ENCODE peak calls at places on chromosomes 5 and 9, in eight cellular contexts. N, T, Q, M, X, B, D and P are unnamed samples.

GRCh38 chr9:133825555-133826198 is 87.5 kb upstream of the SARDH start:
- DNase-seq in T (no peak), X (peak), Q (peak), B (no peak), M (peak), D (peak), N (no peak), P (no peak)

GRCh38 chr9:109908459-109909390 is 128.7 kb downstream of the PALM2AKAP2 start:
- DNase-seq in M (peak), B (no peak), N (no peak), X (peak), T (peak), D (no peak), Q (peak), P (no peak)

GRCh38 chr5:74232281-74232680 is 408.2 kb downstream of the ENC1 start:
- DNase-seq in T (no peak), N (no peak), M (peak), X (peak), D (peak), Q (peak), B (no peak), P (no peak)

GRCh38 chr9:132069046-132069898 is 10.4 kb downstream of the MED27 start:
- DNase-seq in X (peak), T (no peak), B (no peak), N (no peak), D (no peak), M (peak), Q (peak), P (no peak)

GRCh38 chr9:84670106-84670800 is 724 bp downstream of the NTRK2 start:
- DNase-seq in T (no peak), B (no peak), Q (no peak), D (no peak), M (no peak), N (peak), X (peak), P (peak)

GRCh38 chr9:136451221-136451877 is 11.7 kb upstream of the INPP5E start:
- DNase-seq in N (no peak), T (no peak), B (no peak), X (no peak), Q (no peak), D (no peak), M (no peak), P (no peak)

GRCh38 chr5:129807162-129807814 is 59.4 kb downstream of the MINAR2 start:
- DNase-seq in X (no peak), M (no peak), N (no peak), Q (no peak), B (no peak), D (no peak), T (no peak), P (no peak)

GRCh38 chr9:7171461-7171860 is 413.7 kb downstream of the KDM4C start:
- DNase-seq in M (no peak), D (no peak), X (no peak), B (no peak), T (no peak), N (no peak), Q (no peak), P (no peak)

DNA sequence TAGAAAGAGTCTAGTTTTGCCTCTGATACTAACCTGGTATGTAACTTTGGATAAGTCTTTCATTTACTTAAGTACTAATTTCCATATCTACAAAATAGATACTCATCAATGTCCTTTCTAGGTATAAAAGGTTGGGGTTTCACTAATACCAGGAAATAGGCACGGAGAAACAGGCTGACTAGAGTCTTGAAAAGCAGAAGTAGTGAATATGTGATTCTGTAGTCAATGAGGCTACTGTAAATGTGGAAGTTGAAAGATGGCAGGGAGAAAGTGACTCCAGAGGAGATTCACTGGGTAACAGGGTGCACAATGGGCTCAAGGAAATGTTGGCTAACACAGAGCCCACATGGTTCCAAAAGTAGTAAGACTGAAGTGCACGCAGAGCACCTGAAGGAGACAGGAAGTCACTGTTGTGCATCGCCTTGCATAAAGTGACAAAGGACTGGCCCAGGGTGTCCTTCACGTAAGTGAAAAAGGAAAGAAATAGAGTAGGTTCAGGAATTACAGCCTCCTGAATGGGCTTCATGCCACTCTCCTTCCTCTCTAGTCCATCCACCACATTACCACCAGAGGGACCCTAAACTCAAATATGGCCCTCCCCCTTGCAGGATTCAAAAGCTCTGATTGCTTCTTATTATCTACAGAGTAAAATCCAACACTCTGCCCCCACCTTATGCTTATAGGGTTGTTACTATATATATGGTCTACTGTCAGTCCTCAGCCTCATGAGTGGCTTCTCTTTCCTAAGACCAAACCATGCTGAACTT is 288.0 kb upstream of the SMARCA2 start:
- DNase-seq in Q (no peak), X (no peak), N (no peak), T (no peak), M (no peak), B (no peak), D (no peak), P (no peak)
- TF ChIP-seq CTCF in Q (no peak), X (no peak), N (no peak), T (peak), M (no peak), B (no peak), D (no peak), P (peak)

DNA sequence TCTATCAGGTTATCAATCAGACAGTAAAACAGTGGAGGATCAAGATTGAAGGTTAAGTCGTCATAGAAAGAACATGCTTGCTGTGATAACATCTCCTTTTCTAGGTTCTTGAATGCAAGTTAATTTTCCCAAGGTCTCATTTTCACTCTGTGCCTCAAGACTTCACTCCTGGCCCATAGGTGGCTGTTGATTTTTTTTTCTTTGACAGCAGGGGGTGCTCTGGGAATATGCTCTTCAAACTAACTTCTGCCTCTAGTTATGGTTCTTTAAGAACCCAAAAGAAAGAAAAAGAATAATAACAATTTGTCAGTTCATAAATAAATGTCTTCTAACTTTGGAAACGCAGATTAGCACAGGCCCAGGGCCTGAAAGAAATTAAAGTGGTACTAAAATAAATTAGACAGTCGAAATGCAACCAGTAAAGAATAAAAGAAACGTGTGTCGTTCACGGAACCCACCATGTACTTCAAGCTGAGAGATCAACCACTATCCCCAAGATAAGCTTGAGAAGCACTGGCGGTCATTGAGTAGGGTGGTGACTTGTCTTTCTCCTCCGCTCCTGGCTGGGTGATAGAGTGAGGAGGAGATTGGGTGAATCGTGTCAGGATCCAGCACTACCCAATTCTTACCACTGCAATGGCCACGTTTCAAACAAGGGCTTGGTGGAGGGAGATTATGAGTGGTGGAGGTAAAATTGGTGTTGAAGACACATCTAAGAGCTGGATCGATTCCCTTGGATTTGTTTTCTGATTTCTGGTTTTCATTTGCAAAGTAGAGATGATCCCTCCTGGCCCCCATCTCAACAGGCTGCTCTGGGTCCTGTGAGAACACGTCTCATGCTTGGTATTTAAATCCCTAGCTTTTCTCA is 93.4 kb upstream of the IRX4 start:
- DNase-seq in T (no peak), B (peak), Q (no peak), D (no peak), M (peak), N (no peak), X (no peak), P (no peak)
- TF ChIP-seq CTCF in T (no peak), B (peak), Q (no peak), D (no peak), M (no peak), N (peak), X (no peak), P (peak)

DNA sequence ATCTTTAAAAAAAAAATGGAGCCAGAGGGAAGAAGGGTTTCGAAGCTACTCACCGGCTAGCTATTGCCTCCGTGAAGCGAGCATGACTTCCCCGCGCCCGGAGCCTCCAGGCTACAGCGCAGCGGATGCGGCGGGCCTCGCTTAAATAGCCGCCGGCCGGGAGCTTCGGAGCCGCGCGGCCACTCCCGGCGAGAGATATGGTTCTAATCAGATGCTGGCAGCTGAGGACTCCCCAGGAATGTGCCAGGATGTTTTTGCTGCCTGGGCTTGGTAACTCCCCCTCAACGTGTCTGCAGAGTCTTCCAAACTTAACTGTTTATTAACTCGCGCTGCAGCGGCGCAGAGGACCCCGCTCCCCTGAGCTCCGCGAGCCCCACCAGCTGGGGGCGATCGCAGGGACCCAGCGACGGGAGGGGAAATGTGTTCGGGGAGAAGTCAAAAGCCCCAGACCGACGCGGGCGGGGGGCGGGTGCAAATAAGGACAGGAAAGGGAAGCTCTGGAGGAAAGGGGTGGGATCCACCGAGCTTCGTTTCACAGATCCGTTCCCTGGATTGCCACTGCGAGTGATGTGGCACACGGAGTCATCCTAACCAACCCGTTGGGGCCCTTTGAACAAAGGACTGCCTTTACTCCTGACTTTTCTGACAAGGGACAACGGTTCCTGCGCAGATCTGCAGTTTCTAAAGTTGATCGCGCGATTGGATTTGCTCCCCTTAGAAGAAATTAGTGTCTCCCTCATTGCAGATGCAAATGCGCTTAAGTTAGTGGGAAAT is at the start of gene DAB2:
- DNase-seq in T (no peak), M (peak), Q (peak), B (peak), D (peak), X (peak), N (peak), P (no peak)
- TF ChIP-seq CTCF in T (peak), M (peak), Q (peak), B (peak), D (peak), X (peak), N (peak), P (peak)

GRCh38 chr9:20197976-20198685 is 409.3 kb upstream of the SLC24A2 start:
- DNase-seq in D (no peak), Q (no peak), X (no peak), M (peak), N (no peak), T (no peak), B (no peak), P (no peak)
- TF ChIP-seq CTCF in D (no peak), Q (no peak), X (no peak), M (no peak), N (no peak), T (no peak), B (no peak), P (no peak)

GRCh38 chr9:27787941-27788340 is 214.7 kb upstream of the C9orf72 start:
- DNase-seq in N (no peak), D (no peak), Q (no peak), X (peak), T (no peak), B (no peak), M (peak), P (no peak)
- TF ChIP-seq CTCF in N (no peak), D (no peak), Q (no peak), X (peak), T (no peak), B (peak), M (peak), P (no peak)